ENCODE peak calls at places on chromosomes 7 and 10, in five cellular contexts. I is lung, J is endothelial cell, Y is A549, S is GM23338. H is an unnamed sample.
A peak's percentile ranks its signal among the peaks of the same experiment; 100 is the strongest.

GRCh38 chr10:10605551-10606081 is 412.1 kb upstream of the CELF2 start:
- DNase-seq in J (no peak), S (no peak), Y (no peak), I (no peak), H (no peak)

GRCh38 chr10:34476607-34477006 is 338.5 kb downstream of the PARD3 start:
- DNase-seq in Y (no peak), J (no peak), I (no peak), S (no peak), H (no peak)

GRCh38 chr10:6458814-6459213 is 121.3 kb downstream of the PRKCQ start:
- DNase-seq in S (no peak), I (no peak), J (no peak), Y (no peak), H (no peak)

GRCh38 chr7:140723574-140723973 is 27.1 kb downstream of the NDUFB2 start:
- DNase-seq in S (no peak), J (no peak), Y (no peak), I (no peak), H (no peak)

GRCh38 chr7:158527038-158527437 is 60.6 kb downstream of the PTPRN2 start:
- DNase-seq in Y (no peak), I (no peak), J (no peak), S (no peak), H (no peak)

GRCh38 chr7:44386139-44386913 is 60.9 kb upstream of the CAMK2B start:
- DNase-seq in I (peak; percentile 25), S (no peak), J (no peak), Y (no peak), H (no peak)

GRCh38 chr7:151058766-151059361 is 525 bp upstream of the SLC4A2 start:
- DNase-seq in Y (no peak), S (no peak), I (no peak), J (no peak), H (no peak)

GRCh38 chr7:94298943-94299342 is 95.8 kb upstream of the COL1A2 start:
- DNase-seq in J (no peak), S (no peak), Y (no peak), I (no peak), H (no peak)

GRCh38 chr7:142859829-142860228 is 5.0 kb downstream of the EPHB6 start:
- DNase-seq in Y (no peak), J (no peak), S (no peak), I (no peak), H (no peak)

GRCh38 chr7:28298870-28299484 is 113.3 kb upstream of the CREB5 start:
- DNase-seq in J (peak; percentile 52), I (no peak), Y (peak; percentile 52), S (peak; percentile 89), H (peak; percentile 74)

DNA sequence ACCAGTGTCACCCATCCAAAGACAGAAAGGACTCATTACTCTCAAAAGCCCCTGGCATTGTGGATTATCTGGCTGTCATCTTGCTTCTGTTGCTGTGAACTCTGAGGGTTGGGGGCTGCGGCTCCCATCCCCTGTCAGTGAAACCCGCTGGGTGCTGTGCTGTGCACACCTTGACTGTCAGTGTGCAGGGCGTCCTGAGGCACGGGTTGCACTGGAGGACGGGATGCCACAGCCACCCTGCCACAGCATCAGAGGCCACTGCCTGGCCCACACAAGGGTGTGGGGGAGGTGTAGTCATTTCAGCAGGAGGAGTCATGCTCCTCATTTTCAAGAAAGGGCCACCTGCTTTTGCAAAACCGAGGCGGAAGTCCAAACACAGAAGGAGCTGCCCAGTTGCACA is 245.8 kb downstream of the GLRX3 start:
- DNase-seq in S (no peak), Y (no peak), J (no peak), I (no peak), H (no peak)
- TF ChIP-seq CTCF in S (no peak), Y (no peak), J (no peak), I (no peak), H (no peak)

GRCh38 chr7:116598278-116598677 is 73.4 kb downstream of the CAV1 start:
- DNase-seq in Y (no peak), J (no peak), S (no peak), I (no peak), H (peak; percentile 13)
- TF ChIP-seq CTCF in Y (peak; percentile 42), J (no peak), S (peak; percentile 74), I (no peak), H (peak; percentile 23)

GRCh38 chr7:7761340-7761973 is 43.0 kb upstream of the RPA3 start:
- DNase-seq in J (no peak), S (no peak), Y (peak; percentile 12), I (no peak), H (no peak)
- TF ChIP-seq CTCF in J (no peak), S (no peak), Y (peak; percentile 62), I (no peak), H (no peak)

GRCh38 chr10:104622175-104622574 is 18.9 kb upstream of the SORCS3 start:
- DNase-seq in I (no peak), S (peak; percentile 26), Y (no peak), J (no peak), H (no peak)

GRCh38 chr10:104617831-104618230 is 23.3 kb upstream of the SORCS3 start:
- DNase-seq in Y (no peak), S (no peak), J (no peak), I (no peak), H (no peak)

GRCh38 chr10:104622598-104623209 is 18.4 kb upstream of the SORCS3 start:
- DNase-seq in S (peak; percentile 84), I (no peak), J (peak; percentile 58), Y (peak; percentile 46), H (peak; percentile 39)
- TF ChIP-seq CTCF in S (peak; percentile 98), I (no peak), J (peak; percentile 59), Y (peak; percentile 43), H (no peak)

GRCh38 chr7:45410893-45411292 is 163.3 kb upstream of the ADCY1 start:
- DNase-seq in J (no peak), I (no peak), S (no peak), Y (no peak), H (no peak)

GRCh38 chr7:45402480-45403218 is 171.5 kb upstream of the ADCY1 start:
- DNase-seq in I (no peak), Y (no peak), S (no peak), J (no peak), H (peak; percentile 20)

GRCh38 chr7:45408407-45408737 is 165.8 kb upstream of the ADCY1 start:
- DNase-seq in S (peak; percentile 4), Y (no peak), I (no peak), J (no peak), H (no peak)

GRCh38 chr7:45404622-45405021 is 169.5 kb upstream of the ADCY1 start:
- DNase-seq in J (no peak), S (no peak), Y (no peak), I (no peak), H (no peak)

DNA sequence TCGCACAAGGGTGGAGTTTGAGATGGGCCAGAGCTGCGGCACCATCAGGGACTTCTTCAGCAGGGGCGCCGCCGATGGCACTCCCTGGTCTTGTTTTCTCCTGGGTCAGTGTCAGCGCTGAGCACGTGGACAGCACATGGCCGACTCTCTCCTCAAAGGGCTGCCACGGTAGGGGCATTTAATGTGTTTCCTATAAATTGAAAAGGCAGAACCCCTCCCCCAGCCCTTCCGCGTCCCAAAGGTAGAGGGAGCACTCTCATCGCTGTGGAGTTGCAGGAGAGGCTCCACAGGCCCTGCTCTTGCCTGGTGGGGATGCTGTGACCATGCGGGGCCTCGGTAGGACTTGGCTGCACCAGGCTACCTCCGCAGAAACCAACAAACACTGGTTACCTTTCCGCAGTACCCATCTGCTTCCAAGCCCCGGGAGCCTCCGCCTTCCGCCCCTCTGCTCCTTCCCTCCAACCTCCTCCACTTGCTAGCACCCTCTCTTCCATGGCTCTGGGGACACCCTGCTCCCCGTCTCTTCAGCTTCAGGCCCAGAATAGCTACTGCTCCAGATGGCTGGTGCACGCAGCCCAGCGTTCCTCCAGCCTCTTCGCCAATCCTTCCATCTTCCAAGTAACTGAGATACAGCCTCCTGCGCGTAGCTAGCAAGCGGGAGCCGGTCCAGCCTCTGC is 166.3 kb upstream of the ADCY1 start:
- DNase-seq in S (peak; percentile 85), J (peak; percentile 57), Y (no peak), I (peak; percentile 16), H (no peak)
- TF ChIP-seq CTCF in S (peak; percentile 87), J (peak; percentile 8), Y (no peak), I (no peak), H (no peak)

GRCh38 chr10:122164028-122164601 is 107.0 kb upstream of the BTBD16 start:
- DNase-seq in I (no peak), J (peak; percentile 37), Y (no peak), S (peak; percentile 36), H (no peak)
- TF ChIP-seq CTCF in I (no peak), J (no peak), Y (no peak), S (no peak), H (no peak)

GRCh38 chr7:99733448-99733847 is 1.5 kb downstream of the CYP3A7 start:
- DNase-seq in J (peak; percentile 5), S (peak; percentile 62), I (no peak), Y (peak; percentile 26), H (peak; percentile 16)
- TF ChIP-seq CTCF in J (peak; percentile 53), S (peak; percentile 61), I (no peak), Y (peak; percentile 40), H (no peak)

GRCh38 chr10:49323171-49323895 is 24.4 kb downstream of the C10orf71 start:
- DNase-seq in Y (no peak), S (no peak), I (no peak), J (no peak), H (no peak)

GRCh38 chr10:49325916-49326783 is 27.2 kb downstream of the C10orf71 start:
- DNase-seq in Y (no peak), S (no peak), I (no peak), J (no peak), H (no peak)

GRCh38 chr10:49323896-49324270 is 24.9 kb downstream of the C10orf71 start:
- DNase-seq in S (no peak), J (no peak), I (no peak), Y (no peak), H (no peak)

GRCh38 chr10:49325131-49325915 is 26.4 kb downstream of the C10orf71 start:
- DNase-seq in J (no peak), Y (no peak), I (no peak), S (no peak), H (no peak)

DNA sequence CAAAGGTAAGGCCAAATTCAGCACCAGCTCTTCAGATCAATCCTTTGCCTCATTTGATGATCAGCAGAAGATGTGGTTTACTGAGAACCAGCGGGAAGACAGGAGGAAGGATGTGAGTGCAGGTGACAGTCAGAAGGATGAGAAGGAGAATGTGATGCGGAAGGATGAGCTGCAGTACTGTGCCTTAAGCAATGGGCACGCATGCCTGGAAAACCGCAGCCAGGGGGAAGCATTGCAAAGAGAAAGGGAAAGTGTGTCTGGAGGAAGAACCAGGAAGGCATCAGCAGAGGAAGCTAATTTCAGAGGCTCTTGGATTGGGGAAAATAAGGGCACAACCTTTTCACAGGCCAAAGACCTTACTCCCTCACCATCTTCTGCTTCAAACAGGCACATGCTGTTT is 25.7 kb downstream of the C10orf71 start:
- DNase-seq in J (peak; percentile 13), Y (no peak), S (peak; percentile 57), I (no peak), H (no peak)
- TF ChIP-seq CTCF in J (no peak), Y (no peak), S (peak; percentile 77), I (no peak), H (no peak)

GRCh38 chr7:155324918-155325235 is 27.2 kb downstream of the INSIG1 start:
- DNase-seq in I (no peak), J (no peak), Y (no peak), S (no peak), H (no peak)
- TF ChIP-seq CTCF in I (no peak), J (no peak), Y (no peak), S (no peak), H (no peak)

H was measured in Calu3.